ENCODE peak calls at places on chromosome 3, in nine cellular contexts. V is transverse colon, W is stomach, N is ovary, D is K562, H is GM12878, Q is A549, C is upper lobe of left lung, S is tibial nerve. G is an unnamed sample.

GRCh38 chr3:46913644-46914043 is 36.1 kb downstream of the PTH1R start:
- DNase-seq in V (peak), W (no peak), N (no peak), D (no peak), H (no peak), Q (peak), C (no peak), S (no peak), G (peak)

GRCh38 chr3:137970914-137971831 is 38.8 kb upstream of the CLDN18 start:
- DNase-seq in V (peak), W (peak), N (peak), D (peak), H (no peak), Q (peak), C (peak), S (peak), G (peak)

GRCh38 chr3:139301183-139301582 is 42.6 kb upstream of the MRPS22 start:
- DNase-seq in V (no peak), W (no peak), N (no peak), D (no peak), H (no peak), Q (no peak), C (no peak), S (no peak), G (no peak)

GRCh38 chr3:127831723-127832172 is 9.4 kb upstream of the MGLL start:
- DNase-seq in V (peak), W (peak), N (no peak), D (peak), H (no peak), Q (peak), C (peak), S (no peak), G (no peak)

GRCh38 chr3:15578272-15578671 is 23.1 kb downstream of the HACL1 start:
- DNase-seq in V (no peak), W (no peak), N (no peak), D (no peak), H (no peak), Q (no peak), C (no peak), S (no peak), G (no peak)

GRCh38 chr3:181561130-181561529 is 150.6 kb upstream of the SOX2 start:
- DNase-seq in V (no peak), W (no peak), N (no peak), D (no peak), H (no peak), Q (no peak), C (no peak), S (no peak), G (no peak)

GRCh38 chr3:159418571-159419526 is 569.8 kb upstream of the IL12A start:
- DNase-seq in V (no peak), W (no peak), N (no peak), D (no peak), H (no peak), Q (peak), C (no peak), S (no peak), G (no peak)

GRCh38 chr3:136343873-136344281 is 93.7 kb downstream of the PCCB start:
- DNase-seq in V (peak), W (peak), N (peak), D (peak), H (no peak), Q (peak), C (no peak), S (peak), G (peak)

GRCh38 chr3:12405432-12406272 is 78.6 kb upstream of the TSEN2 start:
- DNase-seq in V (peak), W (peak), N (peak), D (peak), H (no peak), Q (peak), C (no peak), S (peak), G (peak)

GRCh38 chr3:4411236-4411635 is 55.8 kb downstream of the SUMF1 start:
- DNase-seq in V (no peak), W (no peak), N (no peak), D (no peak), H (no peak), Q (no peak), C (no peak), S (no peak), G (no peak)

GRCh38 chr3:148796799-148797198 is 30.8 kb upstream of the CPB1 start:
- DNase-seq in V (no peak), W (no peak), N (no peak), D (no peak), H (no peak), Q (peak), C (no peak), S (no peak), G (no peak)

GRCh38 chr3:58585994-58586393 is 8.8 kb upstream of the FAM107A start:
- DNase-seq in V (no peak), W (no peak), N (no peak), D (no peak), H (no peak), Q (no peak), C (no peak), S (no peak), G (no peak)

DNA sequence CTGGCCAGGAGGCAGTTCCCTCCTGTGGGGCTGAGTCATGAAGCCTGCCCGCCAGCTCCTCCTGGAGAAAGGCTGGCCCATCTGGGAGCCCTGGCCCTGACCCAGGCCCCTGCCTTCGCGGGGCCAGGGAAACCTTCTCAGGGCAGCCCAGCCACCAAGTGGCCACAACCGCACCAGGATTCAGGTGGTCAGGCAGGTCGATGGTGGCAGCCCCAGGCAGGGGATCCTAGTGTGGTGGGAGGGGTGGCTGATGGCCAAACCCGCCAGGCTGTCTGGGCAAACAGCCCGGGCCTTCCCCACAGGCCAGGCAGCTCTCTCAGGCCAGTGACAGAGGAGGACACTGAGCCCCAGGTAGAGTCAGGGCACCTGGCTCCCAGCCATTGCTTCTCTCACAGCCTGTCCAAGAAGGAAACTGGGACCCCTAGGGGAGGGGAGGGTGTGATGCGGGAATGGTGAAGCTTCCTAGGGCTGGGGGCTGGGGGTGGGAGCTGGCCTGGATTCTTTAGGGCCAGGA is 1.2 kb downstream of the TWF2 start:
- DNase-seq in V (peak), W (peak), N (peak), D (peak), H (no peak), Q (peak), C (peak), S (peak), G (peak)
- TF ChIP-seq EP300 in V (no peak), W (no peak), N (no peak), D (no peak), H (no peak), Q (no peak), C (no peak), S (peak), G (no peak)

GRCh38 chr3:61561374-61562041 is at the start of gene PTPRG:
- DNase-seq in V (peak), W (peak), N (peak), D (no peak), H (no peak), Q (peak), C (peak), S (peak), G (peak)
- TF ChIP-seq POLR2A in V (peak), W (no peak), N (peak), D (no peak), H (no peak), Q (no peak), C (peak), S (peak), G (peak)

GRCh38 chr3:141384157-141384556 is 15.9 kb downstream of the ZBTB38 start:
- DNase-seq in V (no peak), W (no peak), N (no peak), D (no peak), H (no peak), Q (no peak), C (no peak), S (no peak), G (no peak)
- TF ChIP-seq EP300 in V (no peak), W (no peak), N (no peak), D (no peak), H (no peak), Q (no peak), C (no peak), S (no peak), G (no peak)

GRCh38 chr3:113847664-113848461 is 9.3 kb downstream of the GRAMD1C start:
- DNase-seq in V (no peak), W (no peak), N (no peak), D (no peak), H (no peak), Q (no peak), C (no peak), S (no peak), G (no peak)

GRCh38 chr3:113844622-113845222 is 6.1 kb downstream of the GRAMD1C start:
- DNase-seq in V (no peak), W (no peak), N (no peak), D (no peak), H (no peak), Q (peak), C (no peak), S (no peak), G (no peak)

GRCh38 chr3:113847243-113847642 is 8.7 kb downstream of the GRAMD1C start:
- DNase-seq in V (no peak), W (no peak), N (no peak), D (no peak), H (no peak), Q (no peak), C (no peak), S (no peak), G (no peak)
- TF ChIP-seq POLR2A in V (no peak), W (no peak), N (no peak), D (no peak), H (no peak), Q (no peak), C (no peak), S (no peak), G (no peak)

GRCh38 chr3:132543016-132543739 is 53.9 kb upstream of the ACKR4 start:
- DNase-seq in V (no peak), W (no peak), N (no peak), D (no peak), H (peak), Q (peak), C (no peak), S (no peak), G (no peak)

GRCh38 chr3:132545471-132545870 is 51.6 kb upstream of the ACKR4 start:
- DNase-seq in V (no peak), W (no peak), N (no peak), D (no peak), H (no peak), Q (no peak), C (no peak), S (peak), G (no peak)

GRCh38 chr3:132539681-132540080 is 57.4 kb upstream of the ACKR4 start:
- DNase-seq in V (no peak), W (no peak), N (no peak), D (no peak), H (no peak), Q (no peak), C (no peak), S (no peak), G (no peak)

GRCh38 chr3:132549169-132549568 is 47.9 kb upstream of the ACKR4 start:
- DNase-seq in V (no peak), W (no peak), N (no peak), D (no peak), H (no peak), Q (no peak), C (peak), S (no peak), G (no peak)

GRCh38 chr3:132544130-132544529 is 52.9 kb upstream of the ACKR4 start:
- DNase-seq in V (no peak), W (no peak), N (no peak), D (no peak), H (no peak), Q (no peak), C (no peak), S (no peak), G (no peak)
- TF ChIP-seq EP300 in V (no peak), W (no peak), N (no peak), D (no peak), H (no peak), Q (no peak), C (no peak), S (no peak), G (no peak)

G was measured in suprapubic skin.